ENCODE peak calls at places on chromosome 21, in ten cellular contexts. V, A, S, T, N, D, X, K, H and O are unnamed samples.

GRCh38 chr21:25639922-25640670 is 1.0 kb downstream of the JAM2 start:
- DNase-seq in V (no peak), A (peak; percentile 62), S (no peak), T (peak; percentile 17), N (no peak), D (no peak), X (no peak), K (peak; percentile 43), H (peak; percentile 23), O (peak; percentile 50)

GRCh38 chr21:27225142-27225541 is 258.3 kb upstream of the ADAMTS5 start:
- DNase-seq in V (no peak), A (no peak), S (no peak), T (no peak), N (no peak), D (no peak), X (peak; percentile 25), K (no peak), H (no peak), O (no peak)

GRCh38 chr21:15659768-15660423 is 69.9 kb upstream of the USP25 start:
- DNase-seq in V (no peak), A (peak; percentile 12), S (no peak), T (no peak), N (no peak), D (no peak), X (peak; percentile 14), K (peak; percentile 17), H (no peak), O (no peak)

GRCh38 chr21:35602811-35603210 is 457.5 kb downstream of the SETD4 start:
- DNase-seq in V (no peak), A (no peak), S (no peak), T (no peak), N (no peak), D (no peak), X (no peak), K (no peak), H (no peak), O (no peak)

GRCh38 chr21:27346041-27346448 is 379.2 kb upstream of the ADAMTS5 start:
- DNase-seq in V (no peak), A (no peak), S (no peak), T (no peak), N (no peak), D (no peak), X (peak; percentile 44), K (no peak), H (no peak), O (no peak)

GRCh38 chr21:44299085-44299457 is 782 bp upstream of the PFKL start:
- DNase-seq in V (no peak), A (no peak), S (no peak), T (no peak), N (no peak), D (peak; percentile 80), X (peak; percentile 9), K (no peak), H (no peak), O (no peak)

GRCh38 chr21:24895885-24896734 is 711.2 kb downstream of the MRPL39 start:
- DNase-seq in V (no peak), A (no peak), S (no peak), T (no peak), N (no peak), D (peak; percentile 52), X (peak; percentile 7), K (no peak), H (no peak), O (no peak)

GRCh38 chr21:43609501-43610340 is 49.6 kb downstream of the HSF2BP start:
- DNase-seq in V (no peak), A (no peak), S (peak; percentile 54), T (no peak), N (no peak), D (no peak), X (peak; percentile 69), K (peak; percentile 25), H (no peak), O (no peak)

GRCh38 chr21:23247334-23247733 is 2249.1 kb downstream of the NCAM2 start:
- DNase-seq in V (no peak), A (no peak), S (no peak), T (no peak), N (no peak), D (no peak), X (no peak), K (no peak), H (no peak), O (no peak)

DNA sequence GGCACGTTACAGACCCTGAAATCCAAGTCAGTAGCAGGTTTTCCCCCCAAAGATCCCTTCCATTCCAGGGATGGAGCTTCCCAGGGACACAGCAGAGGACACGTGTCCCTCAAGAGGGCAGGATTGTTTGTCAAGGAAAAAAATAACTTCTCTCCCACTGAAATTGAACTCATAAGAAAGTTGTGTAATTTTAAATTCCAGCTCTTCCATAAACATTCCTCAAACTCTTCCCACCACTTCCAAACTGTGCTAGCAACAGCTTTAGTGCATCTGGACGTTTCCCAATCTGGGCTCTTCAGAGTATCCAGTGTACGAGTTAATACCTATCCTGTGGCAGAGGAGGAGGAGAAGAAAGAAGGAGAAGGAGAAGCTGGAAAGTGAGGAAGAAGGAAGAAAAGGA is 79.6 kb downstream of the PSMG1 start:
- DNase-seq in V (no peak), A (no peak), S (no peak), T (no peak), N (no peak), D (no peak), X (peak; percentile 79), K (no peak), H (no peak), O (no peak)
- TF ChIP-seq CTCF in V (no peak), A (no peak), S (no peak), T (no peak), N (no peak), D (no peak), X (no peak), K (no peak), H (no peak), O (no peak)

GRCh38 chr21:31780944-31781343 is 49.0 kb upstream of the SCAF4 start:
- DNase-seq in V (no peak), A (no peak), S (no peak), T (no peak), N (no peak), D (peak; percentile 68), X (no peak), K (no peak), H (no peak), O (no peak)

GRCh38 chr21:31781737-31782136 is 49.8 kb upstream of the SCAF4 start:
- DNase-seq in V (no peak), A (no peak), S (no peak), T (no peak), N (peak; percentile 57), D (no peak), X (peak; percentile 83), K (no peak), H (peak; percentile 20), O (no peak)

GRCh38 chr21:31788581-31788980 is 56.7 kb upstream of the SCAF4 start:
- DNase-seq in V (no peak), A (no peak), S (no peak), T (no peak), N (no peak), D (no peak), X (no peak), K (no peak), H (no peak), O (no peak)

GRCh38 chr21:31786164-31786920 is 54.4 kb upstream of the SCAF4 start:
- DNase-seq in V (no peak), A (no peak), S (no peak), T (no peak), N (no peak), D (no peak), X (no peak), K (no peak), H (no peak), O (no peak)
- TF ChIP-seq CTCF in V (peak; percentile 8), A (no peak), S (no peak), T (no peak), N (no peak), D (no peak), X (no peak), K (no peak), H (no peak), O (no peak)

GRCh38 chr21:33025106-33025470 is 647 bp upstream of the OLIG2 start:
- DNase-seq in V (no peak), A (peak; percentile 51), S (no peak), T (no peak), N (no peak), D (no peak), X (no peak), K (no peak), H (no peak), O (peak; percentile 52)
- TF ChIP-seq CTCF in V (no peak), A (peak; percentile 2), S (no peak), T (peak; percentile 38), N (no peak), D (peak; percentile 38), X (no peak), K (no peak), H (no peak), O (peak; percentile 49)

GRCh38 chr21:31929548-31929947 is 56.7 kb downstream of the HUNK start:
- DNase-seq in V (no peak), A (peak; percentile 69), S (no peak), T (no peak), N (no peak), D (no peak), X (no peak), K (no peak), H (no peak), O (peak; percentile 39)

GRCh38 chr21:31927872-31928476 is 55.2 kb downstream of the HUNK start:
- DNase-seq in V (no peak), A (no peak), S (no peak), T (no peak), N (no peak), D (no peak), X (no peak), K (no peak), H (no peak), O (no peak)

GRCh38 chr21:31931644-31932469 is 59.0 kb downstream of the HUNK start:
- DNase-seq in V (no peak), A (no peak), S (no peak), T (no peak), N (no peak), D (no peak), X (no peak), K (no peak), H (no peak), O (no peak)

GRCh38 chr21:31932470-31932764 is 59.6 kb downstream of the HUNK start:
- DNase-seq in V (no peak), A (no peak), S (no peak), T (no peak), N (no peak), D (no peak), X (no peak), K (no peak), H (no peak), O (no peak)

DNA sequence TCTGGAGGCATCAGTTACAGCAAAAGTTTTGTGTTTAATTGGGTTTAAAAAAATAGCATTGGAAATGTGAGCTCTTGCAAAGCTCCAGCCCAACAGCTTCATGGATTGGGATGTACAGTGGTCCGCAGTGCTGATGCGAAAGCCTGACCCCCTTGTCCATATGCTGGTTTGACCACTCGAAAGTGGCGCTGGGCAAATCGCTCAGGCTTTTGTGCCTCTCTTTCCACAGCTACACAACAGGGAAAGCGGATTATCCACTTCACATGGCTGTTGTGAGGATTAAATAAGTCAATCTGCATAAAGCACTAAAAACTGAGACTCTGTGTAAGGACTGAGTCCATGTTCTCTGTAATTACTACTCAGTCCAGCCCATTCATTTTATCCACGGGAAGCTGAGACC is 57.2 kb downstream of the HUNK start:
- DNase-seq in V (no peak), A (no peak), S (no peak), T (no peak), N (no peak), D (no peak), X (no peak), K (no peak), H (no peak), O (no peak)
- TF ChIP-seq CTCF in V (no peak), A (no peak), S (no peak), T (no peak), N (no peak), D (no peak), X (no peak), K (no peak), H (no peak), O (no peak)

GRCh38 chr21:30842990-30843389 is 13.4 kb upstream of the KRTAP7-1 start:
- DNase-seq in V (no peak), A (no peak), S (no peak), T (no peak), N (no peak), D (peak; percentile 17), X (no peak), K (no peak), H (no peak), O (no peak)
- TF ChIP-seq CTCF in V (no peak), A (peak; percentile 8), S (no peak), T (peak; percentile 34), N (no peak), D (peak; percentile 23), X (no peak), K (no peak), H (no peak), O (peak; percentile 41)